ENCODE peak calls at places on chromosomes 7 and 10, in seven cellular contexts. U is K562, C is GM23338, M is stomach, W is spleen, P is breast epithelium, F is transverse colon. N is an unnamed sample.

GRCh38 chr10:3578682-3579081 is 206.3 kb downstream of the KLF6 start:
- DNase-seq in U (no peak), C (no peak), M (no peak), W (no peak), P (no peak), F (no peak), N (no peak)

GRCh38 chr7:25031007-25031406 is 51.0 kb upstream of the OSBPL3 start:
- DNase-seq in U (no peak), C (no peak), M (no peak), W (no peak), P (no peak), F (peak), N (peak)

GRCh38 chr10:31318382-31318853 is 598 bp upstream of the ZEB1 start:
- DNase-seq in U (peak), C (peak), M (no peak), W (peak), P (no peak), F (no peak), N (peak)

GRCh38 chr10:119207713-119208552 is 562 bp downstream of the GRK5 start:
- DNase-seq in U (peak), C (peak), M (peak), W (peak), P (no peak), F (peak), N (no peak)

GRCh38 chr10:48750019-48750418 is 65.3 kb downstream of the WDFY4 start:
- DNase-seq in U (no peak), C (no peak), M (no peak), W (no peak), P (no peak), F (no peak), N (no peak)

GRCh38 chr10:127198721-127199120 is 2.3 kb upstream of the INSYN2A start:
- DNase-seq in U (no peak), C (no peak), M (no peak), W (no peak), P (no peak), F (no peak), N (no peak)

GRCh38 chr10:98030093-98030821 is at the start of gene CRTAC1:
- DNase-seq in U (no peak), C (peak), M (peak), W (no peak), P (no peak), F (peak), N (no peak)

GRCh38 chr10:14074062-14074884 is 256.5 kb downstream of the FRMD4A start:
- DNase-seq in U (no peak), C (peak), M (peak), W (no peak), P (peak), F (peak), N (no peak)

GRCh38 chr10:106467506-106467905 is 697.0 kb downstream of the SORCS1 start:
- DNase-seq in U (no peak), C (peak), M (no peak), W (no peak), P (no peak), F (no peak), N (no peak)

GRCh38 chr10:1189166-1190051 is 133.2 kb downstream of the WDR37 start:
- DNase-seq in U (no peak), C (no peak), M (no peak), W (peak), P (peak), F (no peak), N (no peak)

GRCh38 chr7:39228946-39229345 is 251.2 kb downstream of the POU6F2 start:
- DNase-seq in U (no peak), C (peak), M (no peak), W (no peak), P (no peak), F (no peak), N (no peak)

GRCh38 chr10:33843379-33843778 is 508.9 kb upstream of the NRP1 start:
- DNase-seq in U (no peak), C (no peak), M (no peak), W (no peak), P (no peak), F (no peak), N (no peak)

GRCh38 chr10:71600856-71601255 is 118.7 kb downstream of the C10orf105 start:
- DNase-seq in U (no peak), C (no peak), M (no peak), W (no peak), P (no peak), F (no peak), N (no peak)

GRCh38 chr10:35035641-35036040 is 54.5 kb downstream of the CUL2 start:
- DNase-seq in U (no peak), C (no peak), M (no peak), W (no peak), P (no peak), F (no peak), N (no peak)

GRCh38 chr7:125934965-125935364 is 1005.3 kb upstream of the POT1 start:
- DNase-seq in U (no peak), C (no peak), M (no peak), W (no peak), P (no peak), F (no peak), N (no peak)

GRCh38 chr10:44476421-44476820 is 91.5 kb upstream of the CXCL12 start:
- DNase-seq in U (no peak), C (no peak), M (no peak), W (no peak), P (no peak), F (no peak), N (no peak)

GRCh38 chr7:128963327-128963757 is 25.6 kb downstream of the IRF5 start:
- DNase-seq in U (no peak), C (no peak), M (no peak), W (no peak), P (no peak), F (no peak), N (no peak)

GRCh38 chr10:132062641-132063390 is 2.9 kb upstream of the JAKMIP3 start:
- DNase-seq in U (no peak), C (no peak), M (no peak), W (no peak), P (peak), F (no peak), N (no peak)

GRCh38 chr7:150351587-150352194 is 10.3 kb upstream of the RARRES2 start:
- DNase-seq in U (no peak), C (peak), M (no peak), W (no peak), P (no peak), F (no peak), N (no peak)

GRCh38 chr7:116139007-116139406 is 71.3 kb upstream of the TES start:
- DNase-seq in U (no peak), C (no peak), M (no peak), W (no peak), P (no peak), F (no peak), N (no peak)

GRCh38 chr10:93818086-93818485 is 60.4 kb downstream of the LGI1 start:
- DNase-seq in U (no peak), C (no peak), M (no peak), W (no peak), P (no peak), F (no peak), N (no peak)

GRCh38 chr10:57979986-57980385 is 287.7 kb downstream of the IPMK start:
- DNase-seq in U (no peak), C (no peak), M (no peak), W (no peak), P (no peak), F (no peak), N (no peak)

GRCh38 chr10:74542077-74542476 is 284.3 kb upstream of the KAT6B start:
- DNase-seq in U (no peak), C (no peak), M (no peak), W (no peak), P (no peak), F (peak), N (no peak)

GRCh38 chr7:151432658-151433521 is 7.1 kb downstream of the CRYGN start:
- DNase-seq in U (no peak), C (peak), M (no peak), W (no peak), P (no peak), F (no peak), N (peak)

GRCh38 chr10:44370731-44371248 is 14.1 kb downstream of the CXCL12 start:
- DNase-seq in U (no peak), C (peak), M (no peak), W (peak), P (no peak), F (no peak), N (no peak)

GRCh38 chr7:26208040-26208439 is 6.5 kb downstream of the CBX3 start:
- DNase-seq in U (no peak), C (no peak), M (no peak), W (no peak), P (no peak), F (no peak), N (no peak)

GRCh38 chr7:32958046-32959025 is 1.1 kb downstream of the FKBP9 start:
- DNase-seq in U (no peak), C (peak), M (peak), W (no peak), P (no peak), F (peak), N (no peak)

GRCh38 chr7:102859084-102859798 is 53.6 kb upstream of the LRRC17 start:
- DNase-seq in U (no peak), C (no peak), M (no peak), W (no peak), P (no peak), F (no peak), N (no peak)

GRCh38 chr7:57385668-57386067 is 64.3 kb upstream of the ZNF716 start:
- DNase-seq in U (no peak), C (no peak), M (no peak), W (no peak), P (no peak), F (no peak), N (no peak)

GRCh38 chr7:38736135-38736534 is 105.0 kb upstream of the AMPH start:
- DNase-seq in U (no peak), C (no peak), M (no peak), W (no peak), P (no peak), F (no peak), N (no peak)

GRCh38 chr7:27133409-27134157 is 3.0 kb upstream of the HOXA4 start:
- DNase-seq in U (no peak), C (no peak), M (no peak), W (no peak), P (no peak), F (peak), N (no peak)

GRCh38 chr7:8511810-8512209 is 78.4 kb downstream of the NXPH1 start:
- DNase-seq in U (no peak), C (no peak), M (no peak), W (no peak), P (no peak), F (no peak), N (no peak)

GRCh38 chr10:100327007-100327700 is 2.9 kb downstream of the PKD2L1 start:
- DNase-seq in U (no peak), C (no peak), M (peak), W (peak), P (no peak), F (peak), N (peak)

GRCh38 chr10:99895867-99896266 is 113.4 kb downstream of the ABCC2 start:
- DNase-seq in U (no peak), C (no peak), M (no peak), W (no peak), P (no peak), F (no peak), N (no peak)

GRCh38 chr10:129769381-129770116 is 194.5 kb downstream of the EBF3 start:
- DNase-seq in U (no peak), C (no peak), M (peak), W (peak), P (no peak), F (no peak), N (no peak)

GRCh38 chr10:31698169-31698890 is 230.3 kb downstream of the ARHGAP12 start:
- DNase-seq in U (no peak), C (no peak), M (no peak), W (no peak), P (no peak), F (peak), N (no peak)

GRCh38 chr7:84688671-84689070 is 494.1 kb upstream of the SEMA3A start:
- DNase-seq in U (no peak), C (no peak), M (no peak), W (no peak), P (no peak), F (no peak), N (no peak)

GRCh38 chr10:3926675-3927525 is 141.9 kb upstream of the KLF6 start:
- DNase-seq in U (peak), C (no peak), M (no peak), W (no peak), P (no peak), F (no peak), N (no peak)

GRCh38 chr10:53356616-53357349 is 584.2 kb upstream of the MBL2 start:
- DNase-seq in U (no peak), C (no peak), M (no peak), W (no peak), P (no peak), F (no peak), N (no peak)

GRCh38 chr7:47253650-47254080 is 328.2 kb downstream of the TNS3 start:
- DNase-seq in U (peak), C (no peak), M (no peak), W (no peak), P (no peak), F (peak), N (no peak)
- TF ChIP-seq POLR2AphosphoS5 in U (no peak), C (no peak), M (no peak), W (no peak), P (no peak), F (peak), N (no peak)

DNA sequence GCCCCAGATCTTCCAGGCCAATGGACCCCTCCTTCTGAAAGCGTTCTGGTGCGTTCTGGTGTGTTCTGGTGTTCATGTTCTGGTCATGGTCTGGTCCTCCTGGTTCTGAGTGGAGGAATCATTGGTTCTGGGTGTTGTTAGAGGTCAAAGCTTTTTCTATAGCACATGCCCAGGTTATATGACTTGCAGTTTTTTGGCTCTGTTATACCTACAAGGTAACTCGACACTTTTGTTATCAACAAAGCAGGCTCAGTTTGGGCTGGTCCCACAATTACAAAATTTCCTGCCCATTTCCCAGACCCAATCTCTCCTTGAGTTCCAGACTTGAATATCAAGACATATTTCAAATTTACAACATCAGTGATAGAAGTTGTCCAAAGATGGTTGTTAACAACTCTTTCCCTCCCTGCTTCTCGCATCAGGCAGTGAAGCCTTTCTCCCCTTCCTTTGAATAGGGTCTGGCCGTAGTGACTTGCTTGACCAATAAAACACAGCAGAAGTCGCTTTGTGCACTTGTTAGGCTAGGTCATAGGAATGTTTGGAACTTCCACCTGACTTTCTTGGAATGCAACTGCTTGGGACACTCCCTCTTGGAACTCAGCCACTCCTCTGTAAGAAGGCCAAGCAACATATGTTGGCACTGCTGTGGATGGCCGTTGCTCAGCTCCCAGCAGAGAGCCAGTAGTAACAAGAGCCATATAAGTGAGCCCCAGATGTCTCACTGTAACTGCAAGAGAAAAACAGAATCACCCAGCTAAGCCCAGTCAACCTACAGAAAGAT is 83.1 kb upstream of the STEAP1B start:
- DNase-seq in U (no peak), C (peak), M (peak), W (no peak), P (no peak), F (no peak), N (no peak)
- TF ChIP-seq POLR2AphosphoS5 in U (no peak), C (no peak), M (peak), W (no peak), P (no peak), F (no peak), N (no peak)

DNA sequence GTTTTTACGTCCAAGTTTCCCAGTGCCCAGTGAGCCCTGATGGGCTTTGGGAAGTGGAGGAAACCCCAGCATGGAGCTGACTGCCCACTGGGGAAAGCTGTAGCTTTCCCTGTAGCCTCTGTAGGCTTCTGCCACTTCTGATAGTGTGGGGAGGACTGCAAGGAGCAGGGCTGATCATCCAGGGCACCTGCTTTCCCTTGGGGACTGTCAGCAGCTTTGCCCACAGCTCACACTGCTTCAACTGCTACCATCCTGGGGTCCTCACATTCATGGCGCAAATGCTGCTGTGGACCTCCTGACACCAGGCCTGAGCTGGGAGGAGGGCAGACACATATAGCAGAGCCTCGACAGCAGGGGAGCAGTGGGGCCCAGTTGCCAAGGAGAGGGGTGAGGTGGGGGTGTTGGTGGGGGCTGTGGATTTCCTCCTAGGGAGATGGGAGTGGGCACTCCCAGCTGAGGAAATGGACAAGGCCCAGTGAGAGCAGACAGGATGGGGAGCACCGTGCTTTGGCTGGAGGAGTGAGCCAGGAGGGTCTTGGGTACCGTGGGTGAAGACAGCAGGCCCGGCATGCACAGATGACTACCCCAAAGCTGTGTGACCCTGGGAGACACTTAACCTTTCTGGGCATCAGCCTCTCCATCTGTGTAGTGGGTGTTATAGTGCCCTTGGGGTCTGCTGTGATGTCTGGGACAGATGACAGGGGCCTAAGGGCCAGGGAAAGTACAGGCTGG is 16.2 kb downstream of the RAMP3 start:
- DNase-seq in U (no peak), C (no peak), M (no peak), W (peak), P (peak), F (no peak), N (no peak)
- TF ChIP-seq POLR2AphosphoS5 in U (no peak), C (no peak), M (no peak), W (no peak), P (no peak), F (no peak), N (no peak)

GRCh38 chr7:66683770-66684123 is 55.1 kb downstream of the KCTD7 start:
- DNase-seq in U (no peak), C (no peak), M (no peak), W (peak), P (no peak), F (no peak), N (no peak)

GRCh38 chr7:66682350-66683093 is 53.8 kb downstream of the KCTD7 start:
- DNase-seq in U (no peak), C (peak), M (peak), W (no peak), P (no peak), F (no peak), N (no peak)

GRCh38 chr7:66687186-66687585 is 53.3 kb upstream of the RABGEF1 start:
- DNase-seq in U (no peak), C (no peak), M (no peak), W (peak), P (no peak), F (no peak), N (no peak)

GRCh38 chr7:66679633-66679980 is 50.9 kb downstream of the KCTD7 start:
- DNase-seq in U (no peak), C (no peak), M (no peak), W (peak), P (no peak), F (no peak), N (no peak)

DNA sequence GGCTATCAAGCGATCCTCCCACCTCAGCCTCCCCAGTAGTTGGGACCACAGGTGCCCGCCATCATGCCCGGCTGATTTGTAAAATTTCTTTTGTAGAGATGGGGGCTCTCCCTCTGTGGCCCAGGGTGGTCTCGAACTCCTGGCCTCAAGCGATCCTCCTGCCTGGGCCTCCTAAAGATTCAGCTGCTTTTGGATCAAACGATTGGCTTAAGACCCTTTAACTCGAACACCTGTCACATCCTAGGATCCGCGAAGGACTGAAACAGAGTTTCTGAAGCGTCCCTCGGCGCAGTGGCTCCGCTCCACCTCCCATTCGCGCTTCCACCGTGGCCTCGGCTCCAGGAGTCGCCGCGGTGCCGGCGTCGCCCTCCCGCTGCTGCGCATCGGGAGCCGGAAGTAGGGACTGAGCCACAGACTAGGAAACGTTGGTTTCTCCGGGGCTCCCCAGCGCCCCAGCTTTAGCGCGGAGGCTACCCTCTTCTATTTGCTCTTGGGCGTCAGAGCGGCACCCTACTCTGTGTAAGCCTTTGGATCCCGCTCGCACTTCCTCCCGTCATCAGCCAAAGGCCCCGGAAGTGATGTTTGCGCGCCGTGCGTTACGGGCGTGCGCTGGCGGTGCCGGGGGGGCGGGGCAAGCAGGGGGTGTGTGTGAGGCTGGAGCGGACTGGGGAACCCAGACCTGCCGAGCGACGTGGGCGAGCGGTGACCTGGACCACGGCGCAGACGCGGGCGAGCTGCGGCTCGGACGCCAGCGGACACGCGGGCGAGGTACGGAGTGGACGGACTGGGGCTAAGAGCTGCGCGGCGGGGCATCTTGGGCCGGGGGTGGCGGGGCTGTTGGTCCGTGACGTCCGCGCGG is 53.0 kb downstream of the KCTD7 start:
- DNase-seq in U (peak), C (peak), M (peak), W (peak), P (peak), F (peak), N (peak)
- TF ChIP-seq POLR2AphosphoS5 in U (peak), C (peak), M (peak), W (peak), P (peak), F (peak), N (peak)

GRCh38 chr10:124035928-124036558 is 57.4 kb downstream of the CHST15 start:
- DNase-seq in U (peak), C (no peak), M (peak), W (peak), P (peak), F (peak), N (peak)
- TF ChIP-seq POLR2AphosphoS5 in U (no peak), C (no peak), M (no peak), W (peak), P (no peak), F (no peak), N (no peak)

DNA sequence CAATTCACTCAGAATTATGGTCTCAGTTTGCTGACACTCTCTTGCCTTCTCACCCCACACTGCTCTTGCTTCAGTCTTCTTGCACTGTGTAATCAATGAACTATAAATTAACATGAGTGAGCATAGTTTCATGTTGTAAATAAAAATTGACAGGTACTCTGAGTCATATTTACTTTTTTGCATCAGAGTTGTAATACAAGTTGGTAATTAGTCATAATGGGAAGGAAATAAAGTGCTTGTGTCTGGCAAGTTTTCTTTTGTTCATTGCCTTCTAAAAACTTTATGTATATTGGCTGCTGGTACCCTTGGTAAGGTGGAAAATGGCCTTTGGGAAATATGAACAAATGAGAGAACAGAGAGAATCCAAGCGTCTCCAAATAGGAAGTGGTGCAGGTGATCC is 169.3 kb upstream of the MAGI2 start:
- DNase-seq in U (no peak), C (no peak), M (no peak), W (no peak), P (no peak), F (no peak), N (no peak)
- TF ChIP-seq POLR2AphosphoS5 in U (no peak), C (no peak), M (no peak), W (no peak), P (no peak), F (no peak), N (no peak)

N was measured in GM12892.